ENCODE peak calls at places on chromosomes 2 and 18, in five cellular contexts. One of them, this sample, is unnamed.

GRCh38 chr2:70861774-70862644 is 26.4 kb upstream of the CD207 start:
- DNase-seq in GM12865: peak
- DNase-seq in GM20000: peak
- DNase-seq in ovary: peak
- DNase-seq in heart left ventricle: peak
- DNase-seq in this sample: peak

GRCh38 chr2:45274190-45274926 is 265.1 kb upstream of the SIX2 start:
- DNase-seq in heart left ventricle: no peak
- DNase-seq in GM20000: no peak
- DNase-seq in GM12865: no peak
- DNase-seq in ovary: no peak
- DNase-seq in this sample: no peak

GRCh38 chr2:113876503-113877387 is 13.1 kb upstream of the ACTR3 start:
- DNase-seq in heart left ventricle: no peak
- DNase-seq in GM20000: no peak
- DNase-seq in ovary: no peak
- DNase-seq in GM12865: no peak
- DNase-seq in this sample: no peak

GRCh38 chr18:13613591-13614317 is 112.6 kb downstream of the FAM210A start:
- DNase-seq in GM12865: peak
- DNase-seq in heart left ventricle: no peak
- DNase-seq in ovary: no peak
- DNase-seq in GM20000: no peak
- DNase-seq in this sample: peak

GRCh38 chr2:224775638-224776037 is 59.5 kb upstream of the CCDC195 start:
- DNase-seq in ovary: no peak
- DNase-seq in GM20000: no peak
- DNase-seq in GM12865: no peak
- DNase-seq in heart left ventricle: no peak
- DNase-seq in this sample: no peak

GRCh38 chr18:28794459-28795245 is 617.7 kb upstream of the CDH2 start:
- DNase-seq in ovary: no peak
- DNase-seq in GM20000: no peak
- DNase-seq in heart left ventricle: no peak
- DNase-seq in GM12865: no peak
- DNase-seq in this sample: no peak

GRCh38 chr2:216591480-216591879 is 41.7 kb upstream of the IGFBP2 start:
- DNase-seq in heart left ventricle: no peak
- DNase-seq in ovary: no peak
- DNase-seq in GM12865: no peak
- DNase-seq in GM20000: no peak
- DNase-seq in this sample: no peak

GRCh38 chr2:95342556-95343320 is 45.6 kb downstream of the KCNIP3 start:
- DNase-seq in ovary: no peak
- DNase-seq in GM20000: no peak
- DNase-seq in GM12865: no peak
- DNase-seq in heart left ventricle: no peak
- DNase-seq in this sample: no peak

GRCh38 chr2:232485757-232486557 is 1.7 kb downstream of the ECEL1 start:
- DNase-seq in GM12865: no peak
- DNase-seq in heart left ventricle: no peak
- DNase-seq in ovary: peak
- DNase-seq in GM20000: no peak
- DNase-seq in this sample: no peak

GRCh38 chr2:215410932-215411285 is 25.0 kb downstream of the FN1 start:
- DNase-seq in GM12865: no peak
- DNase-seq in GM20000: no peak
- DNase-seq in heart left ventricle: no peak
- DNase-seq in ovary: no peak
- DNase-seq in this sample: no peak

GRCh38 chr2:96117701-96118588 is 1.6 kb upstream of the ADRA2B start:
- DNase-seq in ovary: no peak
- DNase-seq in GM12865: no peak
- DNase-seq in heart left ventricle: no peak
- DNase-seq in GM20000: no peak
- DNase-seq in this sample: no peak

GRCh38 chr18:62505669-62506494 is 16.9 kb upstream of the ZCCHC2 start:
- DNase-seq in GM20000: peak
- DNase-seq in ovary: no peak
- DNase-seq in heart left ventricle: no peak
- DNase-seq in GM12865: peak
- DNase-seq in this sample: peak

GRCh38 chr18:9366126-9366714 is 31.6 kb downstream of the TWSG1 start:
- DNase-seq in GM20000: no peak
- DNase-seq in heart left ventricle: peak
- DNase-seq in GM12865: no peak
- DNase-seq in ovary: no peak
- DNase-seq in this sample: no peak

GRCh38 chr2:142217804-142218203 is 87.0 kb upstream of the LRP1B start:
- DNase-seq in GM20000: no peak
- DNase-seq in ovary: no peak
- DNase-seq in GM12865: no peak
- DNase-seq in heart left ventricle: no peak
- DNase-seq in this sample: no peak

GRCh38 chr18:1676387-1676786 is 771.7 kb downstream of the ADCYAP1 start:
- DNase-seq in GM20000: no peak
- DNase-seq in GM12865: no peak
- DNase-seq in heart left ventricle: no peak
- DNase-seq in ovary: no peak
- DNase-seq in this sample: no peak

GRCh38 chr2:30628341-30628740 is 178.9 kb downstream of the CAPN13 start:
- DNase-seq in GM20000: no peak
- DNase-seq in heart left ventricle: no peak
- DNase-seq in ovary: no peak
- DNase-seq in GM12865: no peak
- DNase-seq in this sample: no peak

GRCh38 chr2:85584354-85584856 is at the start of gene VAMP5:
- DNase-seq in ovary: peak
- DNase-seq in GM20000: peak
- DNase-seq in heart left ventricle: peak
- DNase-seq in GM12865: no peak
- DNase-seq in this sample: no peak

GRCh38 chr2:16101196-16101595 is 160.8 kb downstream of the MYCN start:
- DNase-seq in ovary: no peak
- DNase-seq in GM20000: no peak
- DNase-seq in GM12865: no peak
- DNase-seq in heart left ventricle: no peak
- DNase-seq in this sample: no peak

GRCh38 chr18:61955644-61956043 is 62.8 kb upstream of the RNF152 start:
- DNase-seq in heart left ventricle: no peak
- DNase-seq in GM20000: no peak
- DNase-seq in ovary: no peak
- DNase-seq in GM12865: peak
- DNase-seq in this sample: no peak

GRCh38 chr2:217951091-217951490 is 51.7 kb downstream of the TNS1 start:
- DNase-seq in GM20000: no peak
- DNase-seq in heart left ventricle: peak
- DNase-seq in ovary: no peak
- DNase-seq in GM12865: no peak
- DNase-seq in this sample: no peak

GRCh38 chr2:172084484-172084733 is 898 bp upstream of the DLX1 start:
- DNase-seq in GM20000: no peak
- DNase-seq in heart left ventricle: no peak
- DNase-seq in GM12865: no peak
- DNase-seq in ovary: no peak
- DNase-seq in this sample: no peak

GRCh38 chr2:29206941-29207340 is 91.7 kb downstream of the CLIP4 start:
- DNase-seq in GM12865: no peak
- DNase-seq in ovary: no peak
- DNase-seq in heart left ventricle: no peak
- DNase-seq in GM20000: no peak
- DNase-seq in this sample: no peak
- TF ChIP-seq CTCF in GM12865: no peak
- TF ChIP-seq CTCF in ovary: no peak
- TF ChIP-seq CTCF in heart left ventricle: no peak
- TF ChIP-seq CTCF in GM20000: no peak
- TF ChIP-seq CTCF in this sample: no peak

GRCh38 chr2:242098034-242098433 is 228.5 kb downstream of the RTP5 start:
- DNase-seq in heart left ventricle: no peak
- DNase-seq in GM12865: no peak
- DNase-seq in GM20000: no peak
- DNase-seq in ovary: no peak
- DNase-seq in this sample: no peak
- TF ChIP-seq CTCF in heart left ventricle: no peak
- TF ChIP-seq CTCF in GM12865: no peak
- TF ChIP-seq CTCF in GM20000: no peak
- TF ChIP-seq CTCF in ovary: no peak
- TF ChIP-seq CTCF in this sample: no peak

GRCh38 chr2:54557601-54558187 is 101.6 kb downstream of the SPTBN1 start:
- DNase-seq in heart left ventricle: peak
- DNase-seq in GM20000: peak
- DNase-seq in GM12865: peak
- DNase-seq in ovary: peak
- DNase-seq in this sample: peak
- TF ChIP-seq CTCF in heart left ventricle: peak
- TF ChIP-seq CTCF in GM20000: no peak
- TF ChIP-seq CTCF in GM12865: peak
- TF ChIP-seq CTCF in ovary: no peak
- TF ChIP-seq CTCF in this sample: no peak

DNA sequence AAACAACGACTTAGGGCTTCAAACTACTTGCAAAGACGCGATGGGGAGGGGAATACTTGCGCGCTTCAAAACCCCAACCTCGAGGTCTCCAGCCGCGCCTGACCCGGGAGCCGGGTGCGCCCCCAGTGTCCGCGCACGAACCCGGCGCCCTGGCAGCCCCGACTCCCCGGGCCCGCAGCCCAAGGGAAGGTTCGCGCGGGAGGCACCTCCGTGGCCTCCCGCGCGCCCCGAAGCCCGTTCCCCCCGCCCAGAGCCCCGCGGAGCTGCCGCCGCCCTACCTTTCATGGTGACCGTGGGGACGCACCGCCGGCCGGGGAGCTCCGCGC is 308 bp downstream of the COLEC12 start:
- DNase-seq in ovary: peak
- DNase-seq in GM20000: no peak
- DNase-seq in heart left ventricle: no peak
- DNase-seq in GM12865: no peak
- DNase-seq in this sample: no peak
- TF ChIP-seq CTCF in ovary: no peak
- TF ChIP-seq CTCF in GM20000: no peak
- TF ChIP-seq CTCF in heart left ventricle: no peak
- TF ChIP-seq CTCF in GM12865: no peak
- TF ChIP-seq CTCF in this sample: no peak

GRCh38 chr2:190216829-190217228 is 102.8 kb downstream of the HIBCH start:
- DNase-seq in GM20000: no peak
- DNase-seq in ovary: peak
- DNase-seq in GM12865: peak
- DNase-seq in heart left ventricle: peak
- DNase-seq in this sample: no peak
- TF ChIP-seq CTCF in GM20000: no peak
- TF ChIP-seq CTCF in ovary: no peak
- TF ChIP-seq CTCF in GM12865: no peak
- TF ChIP-seq CTCF in heart left ventricle: no peak
- TF ChIP-seq CTCF in this sample: no peak

DNA sequence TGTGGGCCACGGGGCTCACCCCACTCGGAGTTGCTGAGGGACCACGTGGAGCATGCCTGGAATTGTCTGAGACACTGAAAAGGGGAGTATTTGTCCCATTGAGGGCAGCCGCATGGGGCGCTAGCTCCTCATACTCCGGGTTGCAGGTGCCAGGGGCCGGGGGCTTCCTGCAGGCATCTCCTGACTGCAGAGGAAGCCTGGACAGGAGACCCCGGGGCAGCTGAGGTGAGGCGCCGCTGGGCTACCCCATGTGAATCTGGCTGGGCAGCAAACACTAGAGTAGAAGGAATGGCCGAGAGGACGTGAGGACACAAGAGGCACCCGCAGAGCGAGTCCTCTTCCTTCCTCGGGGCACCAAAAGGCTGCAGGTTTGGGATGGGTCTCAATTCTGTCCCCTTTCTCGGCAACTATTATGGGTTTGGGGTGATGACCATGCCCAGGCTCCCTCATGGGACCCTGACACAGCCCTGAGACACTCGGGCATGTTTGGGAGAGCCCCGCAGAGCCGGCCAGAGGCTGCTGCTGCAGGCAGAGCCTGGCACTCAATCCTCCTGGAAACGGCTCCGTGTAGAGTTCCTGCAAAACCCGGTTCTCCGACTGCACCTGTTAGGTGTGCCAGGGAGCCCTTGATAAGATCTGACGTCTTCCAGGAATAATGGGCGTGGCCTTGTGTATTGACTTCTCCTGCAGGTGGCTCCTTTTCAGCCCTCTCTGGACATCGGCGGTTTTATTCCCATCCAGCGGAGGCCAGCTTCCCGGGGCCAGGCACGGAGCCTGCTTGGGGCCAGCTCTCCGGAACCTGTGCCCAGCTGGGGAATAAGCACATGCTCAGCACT is 77.0 kb downstream of the CTIF start:
- DNase-seq in heart left ventricle: no peak
- DNase-seq in GM20000: no peak
- DNase-seq in ovary: no peak
- DNase-seq in GM12865: no peak
- DNase-seq in this sample: no peak
- TF ChIP-seq CTCF in heart left ventricle: no peak
- TF ChIP-seq CTCF in GM20000: no peak
- TF ChIP-seq CTCF in ovary: no peak
- TF ChIP-seq CTCF in GM12865: no peak
- TF ChIP-seq CTCF in this sample: no peak

This sample was measured in GM13977.